ENCODE peak calls at places on chromosomes 5 and 9, in six cellular contexts. One of them, this sample, is unnamed. For H3K36me3, the result is how much of the 10 kb centered on the place peaks cover.

GRCh38 chr9:101366038-101366756 is 18.6 kb downstream of the BAAT start:
- DNase-seq in SK-N-SH: no peak
- DNase-seq in HCT116: no peak
- DNase-seq in HepG2: peak
- DNase-seq in breast epithelium: no peak
- DNase-seq in GM23338: no peak
- DNase-seq in this sample: no peak

GRCh38 chr5:60740322-60740721 is 40.4 kb upstream of the DEPDC1B start:
- DNase-seq in SK-N-SH: no peak
- DNase-seq in HCT116: no peak
- DNase-seq in HepG2: no peak
- DNase-seq in breast epithelium: no peak
- DNase-seq in GM23338: no peak
- DNase-seq in this sample: no peak

GRCh38 chr5:178483620-178484019 is 106.6 kb downstream of the COL23A1 start:
- DNase-seq in SK-N-SH: no peak
- DNase-seq in HCT116: no peak
- DNase-seq in HepG2: no peak
- DNase-seq in breast epithelium: no peak
- DNase-seq in GM23338: no peak
- DNase-seq in this sample: no peak

GRCh38 chr9:137457406-137458193 is 1.5 kb downstream of the NSMF start:
- DNase-seq in SK-N-SH: peak
- DNase-seq in HCT116: no peak
- DNase-seq in HepG2: no peak
- DNase-seq in breast epithelium: no peak
- DNase-seq in GM23338: no peak
- DNase-seq in this sample: no peak

GRCh38 chr9:27261517-27262211 is 35.3 kb downstream of the EQTN start:
- DNase-seq in SK-N-SH: no peak
- DNase-seq in HCT116: no peak
- DNase-seq in HepG2: peak
- DNase-seq in breast epithelium: no peak
- DNase-seq in GM23338: no peak
- DNase-seq in this sample: no peak

GRCh38 chr9:92607773-92608172 is 62.2 kb downstream of the IPPK start:
- DNase-seq in SK-N-SH: peak
- DNase-seq in HCT116: no peak
- DNase-seq in HepG2: no peak
- DNase-seq in breast epithelium: no peak
- DNase-seq in GM23338: no peak
- DNase-seq in this sample: no peak

GRCh38 chr5:18798058-18798457 is 1163.8 kb downstream of the TAF11L14 start:
- DNase-seq in SK-N-SH: no peak
- DNase-seq in HCT116: no peak
- DNase-seq in HepG2: no peak
- DNase-seq in breast epithelium: no peak
- DNase-seq in GM23338: peak
- DNase-seq in this sample: no peak

GRCh38 chr5:157280927-157281326 is 15.0 kb downstream of the CYFIP2 start:
- DNase-seq in SK-N-SH: peak
- DNase-seq in HCT116: no peak
- DNase-seq in HepG2: no peak
- DNase-seq in breast epithelium: no peak
- DNase-seq in GM23338: no peak
- DNase-seq in this sample: no peak

GRCh38 chr9:114981095-114981494 is 50.7 kb upstream of the TNFSF8 start:
- DNase-seq in SK-N-SH: no peak
- DNase-seq in HCT116: no peak
- DNase-seq in HepG2: no peak
- DNase-seq in breast epithelium: no peak
- DNase-seq in GM23338: no peak
- DNase-seq in this sample: no peak

GRCh38 chr5:107466233-107466769 is 204.4 kb downstream of the EFNA5 start:
- DNase-seq in SK-N-SH: no peak
- DNase-seq in HCT116: no peak
- DNase-seq in HepG2: no peak
- DNase-seq in breast epithelium: peak
- DNase-seq in GM23338: peak
- DNase-seq in this sample: no peak

GRCh38 chr5:54761213-54761701 is 224.1 kb downstream of the ESM1 start:
- DNase-seq in SK-N-SH: no peak
- DNase-seq in HCT116: no peak
- DNase-seq in HepG2: no peak
- DNase-seq in breast epithelium: no peak
- DNase-seq in GM23338: no peak
- DNase-seq in this sample: peak

GRCh38 chr9:124450241-124450924 is at the start of gene ADGRD2:
- DNase-seq in SK-N-SH: peak
- DNase-seq in HCT116: no peak
- DNase-seq in HepG2: no peak
- DNase-seq in breast epithelium: peak
- DNase-seq in GM23338: peak
- DNase-seq in this sample: no peak

GRCh38 chr9:129542761-129543160 is 78.1 kb downstream of the C9orf50 start:
- DNase-seq in SK-N-SH: no peak
- DNase-seq in HCT116: no peak
- DNase-seq in HepG2: no peak
- DNase-seq in breast epithelium: no peak
- DNase-seq in GM23338: no peak
- DNase-seq in this sample: no peak

GRCh38 chr5:142014911-142015584 is 2.2 kb upstream of the GNPDA1 start:
- DNase-seq in SK-N-SH: peak
- DNase-seq in HCT116: peak
- DNase-seq in HepG2: peak
- DNase-seq in breast epithelium: no peak
- DNase-seq in GM23338: peak
- DNase-seq in this sample: no peak

GRCh38 chr5:79842006-79842881 is 148.8 kb downstream of the MTX3 start:
- DNase-seq in SK-N-SH: no peak
- DNase-seq in HCT116: no peak
- DNase-seq in HepG2: no peak
- DNase-seq in breast epithelium: no peak
- DNase-seq in GM23338: no peak
- DNase-seq in this sample: no peak

GRCh38 chr9:124363326-124364096 is 51.7 kb downstream of the PSMB7 start:
- DNase-seq in SK-N-SH: no peak
- DNase-seq in HCT116: no peak
- DNase-seq in HepG2: no peak
- DNase-seq in breast epithelium: no peak
- DNase-seq in GM23338: no peak
- DNase-seq in this sample: no peak

DNA sequence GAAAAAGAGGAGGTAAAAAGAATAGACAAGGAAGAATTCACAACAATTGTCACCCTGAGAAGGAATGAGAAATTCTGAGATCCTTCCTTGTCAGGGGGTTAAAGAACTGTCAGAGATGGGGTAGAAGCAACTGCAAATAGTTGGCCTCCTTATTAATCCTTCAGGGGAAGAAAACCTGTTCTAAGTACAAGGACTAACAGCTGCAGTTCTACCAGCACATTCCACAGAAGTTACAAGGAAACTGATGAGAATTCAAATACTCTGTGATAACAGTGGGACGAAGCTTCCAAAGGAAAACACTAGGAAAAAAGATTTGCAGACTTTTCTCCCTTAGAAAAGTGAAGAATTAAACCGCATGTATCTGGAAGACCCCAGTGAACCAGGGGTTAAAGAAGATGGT is 93.7 kb downstream of the OR2K2 start:
- DNase-seq in SK-N-SH: no peak
- DNase-seq in HCT116: no peak
- DNase-seq in HepG2: no peak
- DNase-seq in breast epithelium: no peak
- DNase-seq in GM23338: no peak
- DNase-seq in this sample: no peak
- H3K36me3 ChIP-seq in SK-N-SH: under half
- H3K36me3 ChIP-seq in HCT116: under half
- H3K36me3 ChIP-seq in HepG2: under half
- H3K36me3 ChIP-seq in breast epithelium: under half
- H3K36me3 ChIP-seq in GM23338: under half
- H3K36me3 ChIP-seq in this sample: under half

GRCh38 chr5:63164838-63165237 is 586.2 kb downstream of the LRRC70 start:
- DNase-seq in SK-N-SH: no peak
- DNase-seq in HCT116: no peak
- DNase-seq in HepG2: no peak
- DNase-seq in breast epithelium: no peak
- DNase-seq in GM23338: no peak
- DNase-seq in this sample: no peak
- TF ChIP-seq POLR2AphosphoS5 in SK-N-SH: no peak
- TF ChIP-seq POLR2AphosphoS5 in HCT116: no peak
- TF ChIP-seq POLR2AphosphoS5 in HepG2: no peak
- TF ChIP-seq POLR2AphosphoS5 in breast epithelium: no peak
- TF ChIP-seq POLR2AphosphoS5 in GM23338: no peak
- TF ChIP-seq POLR2AphosphoS5 in this sample: no peak

GRCh38 chr9:446074-446699 is 231.5 kb downstream of the DOCK8 start:
- DNase-seq in SK-N-SH: no peak
- DNase-seq in HCT116: no peak
- DNase-seq in HepG2: no peak
- DNase-seq in breast epithelium: no peak
- DNase-seq in GM23338: no peak
- DNase-seq in this sample: no peak
- H3K36me3 ChIP-seq in SK-N-SH: under half
- H3K36me3 ChIP-seq in HCT116: under half
- H3K36me3 ChIP-seq in HepG2: under half
- H3K36me3 ChIP-seq in breast epithelium: under half
- H3K36me3 ChIP-seq in GM23338: under half
- H3K36me3 ChIP-seq in this sample: under half

GRCh38 chr9:86946712-86947145 is 577 bp downstream of the GAS1 start:
- DNase-seq in SK-N-SH: peak
- DNase-seq in HCT116: no peak
- DNase-seq in HepG2: no peak
- DNase-seq in breast epithelium: peak
- DNase-seq in GM23338: no peak
- DNase-seq in this sample: no peak

GRCh38 chr9:86947146-86948081 is at the start of gene GAS1:
- DNase-seq in SK-N-SH: peak
- DNase-seq in HCT116: peak
- DNase-seq in HepG2: no peak
- DNase-seq in breast epithelium: peak
- DNase-seq in GM23338: peak
- DNase-seq in this sample: no peak

GRCh38 chr9:86945868-86946711 is 1.2 kb downstream of the GAS1 start:
- DNase-seq in SK-N-SH: peak
- DNase-seq in HCT116: no peak
- DNase-seq in HepG2: no peak
- DNase-seq in breast epithelium: peak
- DNase-seq in GM23338: peak
- DNase-seq in this sample: no peak

GRCh38 chr9:86944974-86945867 is 2.1 kb downstream of the GAS1 start:
- DNase-seq in SK-N-SH: peak
- DNase-seq in HCT116: no peak
- DNase-seq in HepG2: no peak
- DNase-seq in breast epithelium: no peak
- DNase-seq in GM23338: peak
- DNase-seq in this sample: no peak

DNA sequence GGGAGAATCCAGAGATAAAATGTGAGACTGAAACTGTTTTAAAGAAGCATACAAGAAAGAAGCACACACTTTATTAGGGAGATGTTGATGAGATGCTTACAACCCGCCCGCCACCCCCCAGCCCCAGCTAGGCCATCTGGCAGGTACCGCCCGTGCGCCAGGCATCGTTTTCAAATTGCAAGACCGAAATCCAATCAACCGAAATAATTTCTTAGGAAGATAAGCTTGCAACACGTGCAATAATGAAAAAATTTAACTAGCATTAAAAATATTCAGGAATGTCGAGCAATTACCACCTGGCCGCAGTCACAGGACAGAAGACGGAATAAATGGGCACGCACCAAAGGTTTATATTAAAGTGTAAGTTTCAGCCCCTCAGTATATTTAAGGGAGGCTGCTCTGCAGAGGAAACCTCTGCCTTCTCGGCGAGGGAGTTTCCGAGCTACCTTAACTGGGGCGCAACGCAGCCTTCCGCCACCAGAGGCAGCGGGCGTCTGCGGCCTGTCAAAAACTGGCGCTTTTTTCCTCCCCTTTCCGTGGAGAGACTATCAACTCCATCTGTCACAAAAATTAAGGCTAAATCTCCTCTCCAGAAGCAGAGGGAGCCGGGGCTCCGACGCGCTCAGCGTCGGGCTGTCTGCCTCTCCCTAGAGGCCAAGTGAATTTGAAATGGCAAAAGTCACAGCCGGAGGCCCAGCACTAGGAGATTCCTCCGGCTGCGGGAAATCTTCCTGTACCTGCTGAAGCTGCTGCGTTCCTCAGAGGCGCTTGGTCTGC is 1.0 kb upstream of the GAS1 start:
- DNase-seq in SK-N-SH: peak
- DNase-seq in HCT116: peak
- DNase-seq in HepG2: peak
- DNase-seq in breast epithelium: peak
- DNase-seq in GM23338: peak
- DNase-seq in this sample: no peak
- TF ChIP-seq POLR2AphosphoS5 in SK-N-SH: peak
- TF ChIP-seq POLR2AphosphoS5 in HCT116: no peak
- TF ChIP-seq POLR2AphosphoS5 in HepG2: no peak
- TF ChIP-seq POLR2AphosphoS5 in breast epithelium: peak
- TF ChIP-seq POLR2AphosphoS5 in GM23338: no peak
- TF ChIP-seq POLR2AphosphoS5 in this sample: peak

GRCh38 chr5:1481999-1482381 is 36.8 kb upstream of the SLC6A3 start:
- DNase-seq in SK-N-SH: no peak
- DNase-seq in HCT116: no peak
- DNase-seq in HepG2: no peak
- DNase-seq in breast epithelium: no peak
- DNase-seq in GM23338: no peak
- DNase-seq in this sample: no peak
- H3K36me3 ChIP-seq in SK-N-SH: under half
- H3K36me3 ChIP-seq in HCT116: under half
- H3K36me3 ChIP-seq in HepG2: under half
- H3K36me3 ChIP-seq in breast epithelium: under half
- H3K36me3 ChIP-seq in GM23338: under half
- H3K36me3 ChIP-seq in this sample: under half

GRCh38 chr9:2469681-2470141 is 151.9 kb upstream of the VLDLR start:
- DNase-seq in SK-N-SH: peak
- DNase-seq in HCT116: no peak
- DNase-seq in HepG2: no peak
- DNase-seq in breast epithelium: no peak
- DNase-seq in GM23338: peak
- DNase-seq in this sample: no peak
- TF ChIP-seq POLR2AphosphoS5 in SK-N-SH: no peak
- TF ChIP-seq POLR2AphosphoS5 in HCT116: no peak
- TF ChIP-seq POLR2AphosphoS5 in HepG2: no peak
- TF ChIP-seq POLR2AphosphoS5 in breast epithelium: no peak
- TF ChIP-seq POLR2AphosphoS5 in GM23338: no peak
- TF ChIP-seq POLR2AphosphoS5 in this sample: no peak

GRCh38 chr9:130694205-130694604 is 625 bp downstream of the EXOSC2 start:
- DNase-seq in SK-N-SH: no peak
- DNase-seq in HCT116: no peak
- DNase-seq in HepG2: no peak
- DNase-seq in breast epithelium: no peak
- DNase-seq in GM23338: no peak
- DNase-seq in this sample: no peak

GRCh38 chr9:130693426-130694191 is at the start of gene EXOSC2:
- DNase-seq in SK-N-SH: peak
- DNase-seq in HCT116: peak
- DNase-seq in HepG2: peak
- DNase-seq in breast epithelium: peak
- DNase-seq in GM23338: peak
- DNase-seq in this sample: peak

GRCh38 chr9:130696996-130697395 is 3.4 kb downstream of the EXOSC2 start:
- DNase-seq in SK-N-SH: no peak
- DNase-seq in HCT116: no peak
- DNase-seq in HepG2: no peak
- DNase-seq in breast epithelium: no peak
- DNase-seq in GM23338: no peak
- DNase-seq in this sample: no peak

GRCh38 chr9:130698514-130698913 is 4.9 kb downstream of the EXOSC2 start:
- DNase-seq in SK-N-SH: no peak
- DNase-seq in HCT116: no peak
- DNase-seq in HepG2: peak
- DNase-seq in breast epithelium: no peak
- DNase-seq in GM23338: no peak
- DNase-seq in this sample: no peak

GRCh38 chr9:130696139-130696650 is 2.6 kb downstream of the EXOSC2 start:
- DNase-seq in SK-N-SH: no peak
- DNase-seq in HCT116: no peak
- DNase-seq in HepG2: no peak
- DNase-seq in breast epithelium: no peak
- DNase-seq in GM23338: no peak
- DNase-seq in this sample: no peak
- H3K36me3 ChIP-seq in SK-N-SH: under half
- H3K36me3 ChIP-seq in HCT116: under half
- H3K36me3 ChIP-seq in HepG2: under half
- H3K36me3 ChIP-seq in breast epithelium: under half
- H3K36me3 ChIP-seq in GM23338: under half
- H3K36me3 ChIP-seq in this sample: under half